ENCODE peak calls at places on chromosomes 5 and 9, in six cellular contexts. B is GM10248; M is choroid plexus epithelial cell; P is activated CD4-positive, CD25-positive, alpha-beta regulatory T cell; Y is amniotic epithelial cell; O is T-helper 1 cell. L is an unnamed sample.

GRCh38 chr9:33795281-33795680 is at the start of gene PRSS3:
- DNase-seq in M (no peak), P (no peak), Y (no peak), O (no peak), B (no peak), L (no peak)

GRCh38 chr9:92808726-92809451 is 44.3 kb upstream of the BICD2 start:
- DNase-seq in O (peak; percentile 31), P (peak; percentile 33), B (peak; percentile 65), Y (peak; percentile 75), M (peak; percentile 79), L (peak; percentile 76)

GRCh38 chr5:127588368-127588767 is 60.5 kb upstream of the CTXN3 start:
- DNase-seq in B (no peak), P (no peak), Y (no peak), M (no peak), O (no peak), L (no peak)

GRCh38 chr9:89732295-89732951 is 127.6 kb downstream of the GADD45G start:
- DNase-seq in P (no peak), M (peak; percentile 13), B (no peak), O (no peak), Y (peak; percentile 68), L (no peak)

GRCh38 chr9:134698111-134698510 is 56.5 kb downstream of the COL5A1 start:
- DNase-seq in B (no peak), P (no peak), M (no peak), O (no peak), Y (no peak), L (no peak)

GRCh38 chr5:38556115-38556598 is 289 bp downstream of the LIFR start:
- DNase-seq in M (no peak), Y (no peak), B (no peak), O (no peak), P (no peak), L (no peak)

GRCh38 chr5:76074487-76074886 is 8.7 kb upstream of the SV2C start:
- DNase-seq in P (no peak), Y (no peak), M (no peak), O (no peak), B (peak; percentile 34), L (peak; percentile 51)

GRCh38 chr5:93240228-93240834 is 340.7 kb downstream of the NR2F1-AS1 start:
- DNase-seq in B (no peak), M (no peak), O (no peak), P (no peak), Y (no peak), L (peak; percentile 8)

GRCh38 chr5:69517763-69518212 is 25.2 kb downstream of the OCLN start:
- DNase-seq in P (no peak), O (no peak), Y (no peak), M (peak; percentile 69), B (no peak), L (no peak)

GRCh38 chr5:166962470-166962869 is 1329.0 kb upstream of the WWC1 start:
- DNase-seq in O (no peak), P (no peak), B (no peak), M (no peak), Y (peak; percentile 85), L (no peak)

GRCh38 chr5:137695651-137696428 is 40.0 kb downstream of the KLHL3 start:
- DNase-seq in M (no peak), O (peak; percentile 4), Y (no peak), B (peak; percentile 35), P (no peak), L (peak; percentile 19)

GRCh38 chr9:69060766-69061165 is 25.2 kb downstream of the FXN start:
- DNase-seq in O (no peak), P (no peak), Y (no peak), M (no peak), B (no peak), L (no peak)

GRCh38 chr9:131740898-131741297 is 1.0 kb upstream of the RAPGEF1 start:
- DNase-seq in O (no peak), M (no peak), B (no peak), P (no peak), Y (no peak), L (no peak)

GRCh38 chr9:95383198-95383673 is 65.7 kb upstream of the FANCC start:
- DNase-seq in M (peak; percentile 50), O (no peak), B (no peak), Y (peak; percentile 90), P (no peak), L (no peak)

GRCh38 chr5:34827594-34828506 is 11.1 kb upstream of the TTC23L start:
- DNase-seq in Y (peak; percentile 36), B (no peak), M (no peak), O (no peak), P (no peak), L (no peak)

GRCh38 chr5:155402927-155403645 is 389.5 kb downstream of the KIF4B start:
- DNase-seq in O (no peak), Y (no peak), M (no peak), P (no peak), B (no peak), L (no peak)

GRCh38 chr9:126696764-126697145 is 83.0 kb downstream of the LMX1B start:
- DNase-seq in B (no peak), O (no peak), M (no peak), Y (no peak), P (no peak), L (no peak)

GRCh38 chr5:38830521-38831051 is 15.2 kb upstream of the OSMR start:
- DNase-seq in M (peak; percentile 54), Y (peak; percentile 67), B (no peak), P (no peak), O (no peak), L (no peak)

GRCh38 chr9:120252248-120252647 is 327.7 kb downstream of the CDK5RAP2 start:
- DNase-seq in Y (no peak), M (no peak), B (no peak), O (no peak), P (no peak), L (no peak)

GRCh38 chr9:68793605-68794343 is 88.7 kb downstream of the PIP5K1B start:
- DNase-seq in Y (no peak), M (no peak), O (no peak), B (peak; percentile 42), P (no peak), L (peak; percentile 29)

GRCh38 chr9:98189412-98189811 is 3.0 kb downstream of the CORO2A start:
- DNase-seq in Y (no peak), B (no peak), P (no peak), O (no peak), M (no peak), L (no peak)

GRCh38 chr5:126599499-126599898 is 1.2 kb upstream of the PHAX start:
- DNase-seq in Y (no peak), P (no peak), O (no peak), B (no peak), M (no peak), L (no peak)

GRCh38 chr5:151755383-151755782 is 3.0 kb downstream of the ATOX1 start:
- DNase-seq in Y (no peak), P (no peak), O (no peak), M (no peak), B (no peak), L (no peak)